ENCODE peak calls at places on chromosomes 11 and 22, in nine cellular contexts. D, T, W, G, J, I, B, A and E are unnamed samples.

GRCh38 chr11:126352163-126352562 is 3.3 kb upstream of the ST3GAL4 start:
- DNase-seq in W (no peak), B (no peak), D (no peak), G (no peak), T (no peak), A (no peak), J (no peak), I (no peak), E (peak; percentile 63)

GRCh38 chr11:2943711-2944118 is 14.5 kb upstream of the PHLDA2 start:
- DNase-seq in W (no peak), T (no peak), D (no peak), A (peak; percentile 55), J (no peak), I (no peak), G (no peak), B (no peak), E (peak; percentile 90)

GRCh38 chr11:17560281-17561110 is 13.4 kb downstream of the OTOG start:
- DNase-seq in A (no peak), T (no peak), W (no peak), J (no peak), I (no peak), G (no peak), D (no peak), B (no peak), E (no peak)

GRCh38 chr11:130522284-130522961 is 74.0 kb downstream of the ADAMTS15 start:
- DNase-seq in W (peak; percentile 81), B (peak; percentile 68), I (peak; percentile 93), G (no peak), A (peak; percentile 93), T (peak; percentile 98), J (peak; percentile 48), D (peak; percentile 95), E (no peak)

GRCh38 chr11:97722721-97723120 is 1298.0 kb upstream of the CNTN5 start:
- DNase-seq in I (no peak), G (no peak), W (no peak), J (no peak), B (peak; percentile 18), T (no peak), A (no peak), D (no peak), E (no peak)

GRCh38 chr11:85843929-85844328 is 11.3 kb upstream of the CCDC83 start:
- DNase-seq in W (no peak), D (no peak), I (no peak), G (no peak), T (no peak), J (no peak), B (no peak), A (no peak), E (no peak)

GRCh38 chr11:93591247-93591898 is 48.2 kb upstream of the SMCO4 start:
- DNase-seq in A (no peak), B (no peak), T (no peak), J (peak; percentile 19), I (peak; percentile 50), D (no peak), G (no peak), W (no peak), E (no peak)

GRCh38 chr11:108774037-108774436 is 109.2 kb downstream of the DDX10 start:
- DNase-seq in A (no peak), J (no peak), G (no peak), B (no peak), I (no peak), T (no peak), W (no peak), D (no peak), E (no peak)

GRCh38 chr11:128867277-128867676 is at the start of gene KCNJ1:
- DNase-seq in D (no peak), W (no peak), A (no peak), I (peak; percentile 62), T (no peak), G (no peak), B (no peak), J (no peak), E (no peak)

GRCh38 chr11:19291064-19291463 is 50.3 kb upstream of the E2F8 start:
- DNase-seq in B (no peak), D (no peak), J (no peak), A (no peak), W (no peak), T (no peak), G (no peak), I (no peak), E (no peak)

GRCh38 chr11:58561394-58562102 is 14.1 kb downstream of the LPXN start:
- DNase-seq in T (no peak), A (no peak), D (no peak), W (peak; percentile 40), I (no peak), J (no peak), G (no peak), B (no peak), E (no peak)

GRCh38 chr11:1832989-1833365 is 1.8 kb upstream of the SYT8 start:
- DNase-seq in G (no peak), T (no peak), B (peak; percentile 43), A (no peak), I (no peak), J (no peak), W (no peak), D (no peak), E (no peak)

GRCh38 chr11:69744435-69744834 is 30.7 kb downstream of the FGF4 start:
- DNase-seq in J (no peak), I (peak; percentile 86), D (no peak), W (peak; percentile 16), G (no peak), A (no peak), T (no peak), B (no peak), E (no peak)

GRCh38 chr11:133897331-133897650 is 52.0 kb upstream of the SPATA19 start:
- DNase-seq in G (no peak), T (peak; percentile 40), I (no peak), A (no peak), B (no peak), W (no peak), J (no peak), D (no peak), E (no peak)

GRCh38 chr11:133896028-133896427 is 50.7 kb upstream of the SPATA19 start:
- DNase-seq in A (no peak), W (no peak), I (no peak), G (no peak), D (no peak), B (no peak), J (no peak), T (peak; percentile 32), E (no peak)

GRCh38 chr11:133898770-133899115 is 53.4 kb upstream of the SPATA19 start:
- DNase-seq in J (no peak), W (no peak), A (peak; percentile 10), D (no peak), T (peak; percentile 45), G (no peak), B (no peak), I (no peak), E (no peak)

GRCh38 chr11:133896642-133897330 is 51.5 kb upstream of the SPATA19 start:
- DNase-seq in W (no peak), B (no peak), J (no peak), T (peak; percentile 34), A (peak; percentile 21), D (no peak), G (no peak), I (no peak), E (no peak)

GRCh38 chr11:133898031-133898769 is 52.9 kb upstream of the SPATA19 start:
- DNase-seq in A (peak; percentile 20), B (peak; percentile 70), J (no peak), G (no peak), W (no peak), I (no peak), T (peak; percentile 39), D (no peak), E (no peak)
- TF ChIP-seq CTCF in A (no peak), B (peak; percentile 37), J (no peak), G (peak; percentile 13), W (no peak), I (no peak), T (no peak), D (no peak), E (no peak)

GRCh38 chr22:40898850-40899357 is 37.0 kb upstream of the DNAJB7 start:
- DNase-seq in I (peak; percentile 65), G (peak; percentile 69), T (no peak), W (peak; percentile 49), A (no peak), B (no peak), D (no peak), J (peak; percentile 23), E (no peak)
- TF ChIP-seq CTCF in I (peak; percentile 70), G (peak; percentile 49), T (peak; percentile 38), W (peak; percentile 60), A (peak; percentile 20), B (no peak), D (peak; percentile 22), J (peak; percentile 56), E (peak; percentile 85)

GRCh38 chr22:48701296-48702030 is 1126.2 kb downstream of the BRD1 start:
- DNase-seq in A (no peak), B (no peak), T (no peak), G (no peak), D (no peak), J (no peak), W (no peak), I (no peak), E (peak; percentile 75)

GRCh38 chr22:48702573-48703264 is 1125.0 kb downstream of the BRD1 start:
- DNase-seq in A (peak; percentile 31), W (no peak), J (no peak), B (no peak), I (no peak), G (no peak), D (no peak), T (no peak), E (no peak)

GRCh38 chr22:48704335-48704734 is 1123.3 kb downstream of the BRD1 start:
- DNase-seq in T (peak; percentile 24), I (no peak), G (no peak), A (no peak), D (no peak), J (no peak), B (no peak), W (no peak), E (peak; percentile 66)

GRCh38 chr22:48705159-48705916 is 1122.3 kb downstream of the BRD1 start:
- DNase-seq in T (peak; percentile 41), B (peak; percentile 5), W (no peak), A (no peak), G (no peak), J (no peak), I (no peak), D (no peak), E (peak; percentile 61)

DNA sequence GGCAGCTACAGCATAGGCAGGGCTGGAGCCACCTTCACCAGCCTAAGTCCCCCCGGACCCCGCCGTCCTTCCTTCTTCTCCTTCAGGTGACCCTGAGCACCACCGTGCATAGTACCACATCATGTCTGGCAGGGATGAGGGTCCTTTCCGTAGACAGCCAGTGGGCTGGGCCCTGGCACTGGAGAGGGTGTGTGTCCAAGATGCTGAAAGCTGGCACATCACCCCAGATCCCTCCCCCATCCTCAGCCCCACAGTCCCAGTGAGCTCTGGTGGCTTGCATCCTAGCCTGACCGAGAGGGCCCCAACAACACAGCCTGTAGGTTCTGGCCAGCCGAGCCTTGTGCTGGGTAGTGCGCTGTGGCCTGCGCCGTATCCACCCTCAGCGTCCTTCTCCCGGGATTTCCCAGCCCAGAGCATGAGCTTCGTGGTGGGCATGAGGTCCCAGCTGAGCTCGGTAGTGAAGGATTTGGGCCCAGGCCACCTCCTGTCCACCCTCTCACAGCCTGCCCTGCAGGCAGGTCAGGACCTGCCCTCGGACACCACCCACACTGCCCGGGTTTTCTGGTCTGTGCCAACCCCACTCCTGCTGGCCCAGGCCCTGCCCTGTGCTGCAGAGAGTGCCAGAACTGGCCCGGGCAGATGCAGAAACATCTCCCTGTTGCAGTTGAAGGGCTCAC is 1124.3 kb downstream of the BRD1 start:
- DNase-seq in J (no peak), G (no peak), T (no peak), W (no peak), B (peak; percentile 1), D (no peak), I (no peak), A (no peak), E (peak; percentile 77)
- TF ChIP-seq CTCF in J (no peak), G (no peak), T (no peak), W (no peak), B (no peak), D (no peak), I (no peak), A (no peak), E (no peak)

GRCh38 chr11:9120659-9121350 is 29.4 kb upstream of the SCUBE2 start:
- DNase-seq in I (peak; percentile 16), G (no peak), J (peak; percentile 15), W (peak; percentile 33), D (no peak), B (peak; percentile 72), A (no peak), T (no peak), E (no peak)
- TF ChIP-seq CTCF in I (peak; percentile 54), G (no peak), J (peak; percentile 83), W (peak; percentile 21), D (no peak), B (peak; percentile 54), A (no peak), T (no peak), E (peak; percentile 32)